ENCODE peak calls at places on chromosome 6, in six cellular contexts. O is activated CD4-positive, alpha-beta T cell treated with anti-CD3 and anti-CD28 coated beads, Interleukin-2, amount 50 U/mL, for 48 hours; J is choroid plexus epithelial cell; L is mucosa of gallbladder; T is pancreas; A is NCI-H774. F is an unnamed sample.

GRCh38 chr6:36129889-36130671 is at the start of gene MAPK13:
- DNase-seq in O (peak), J (peak), L (no peak), T (peak), A (peak), F (peak)

GRCh38 chr6:17820055-17820454 is 113.3 kb upstream of the NUP153 start:
- DNase-seq in O (no peak), J (peak), L (no peak), T (no peak), A (peak), F (peak)

GRCh38 chr6:145669627-145670034 is 65.7 kb downstream of the EPM2A start:
- DNase-seq in O (no peak), J (peak), L (no peak), T (no peak), A (no peak), F (no peak)

GRCh38 chr6:128979061-128979460 is 96.1 kb downstream of the LAMA2 start:
- DNase-seq in O (no peak), J (peak), L (no peak), T (no peak), A (no peak), F (no peak)

GRCh38 chr6:83047065-83047754 is 18.4 kb downstream of the UBE3D start:
- DNase-seq in O (no peak), J (no peak), L (no peak), T (peak), A (no peak), F (peak)

GRCh38 chr6:10733151-10733715 is 10.4 kb downstream of the TMEM14C start:
- DNase-seq in O (no peak), J (peak), L (no peak), T (no peak), A (no peak), F (no peak)

GRCh38 chr6:122405417-122405816 is 6.0 kb downstream of the HSF2 start:
- DNase-seq in O (no peak), J (no peak), L (no peak), T (no peak), A (no peak), F (no peak)

GRCh38 chr6:157381631-157382621 is 936 bp downstream of the ZDHHC14 start:
- DNase-seq in O (peak), J (peak), L (peak), T (peak), A (no peak), F (peak)

GRCh38 chr6:6875818-6876470 is 231.8 kb upstream of the RREB1 start:
- DNase-seq in O (no peak), J (peak), L (no peak), T (no peak), A (no peak), F (no peak)

GRCh38 chr6:156832166-156832743 is 55.1 kb downstream of the ARID1B start:
- DNase-seq in O (no peak), J (peak), L (no peak), T (no peak), A (peak), F (no peak)

GRCh38 chr6:139028658-139029469 is at the start of gene ABRACL:
- DNase-seq in O (peak), J (peak), L (peak), T (peak), A (peak), F (peak)

GRCh38 chr6:106279179-106279578 is 46.4 kb downstream of the ATG5 start:
- DNase-seq in O (no peak), J (peak), L (no peak), T (no peak), A (no peak), F (no peak)

GRCh38 chr6:149012040-149012545 is 265.3 kb downstream of the UST start:
- DNase-seq in O (no peak), J (peak), L (no peak), T (no peak), A (no peak), F (no peak)

GRCh38 chr6:75934643-75935472 is 137.6 kb downstream of the IMPG1 start:
- DNase-seq in O (peak), J (peak), L (peak), T (peak), A (peak), F (peak)

GRCh38 chr6:28695671-28696537 is 170.2 kb downstream of the GPX5 start:
- DNase-seq in O (no peak), J (no peak), L (no peak), T (no peak), A (no peak), F (no peak)

GRCh38 chr6:142002825-142003405 is 129.8 kb upstream of the GJE1 start:
- DNase-seq in O (no peak), J (no peak), L (no peak), T (no peak), A (no peak), F (no peak)

GRCh38 chr6:73798592-73798991 is 102.6 kb downstream of the CD109 start:
- DNase-seq in O (no peak), J (peak), L (no peak), T (no peak), A (no peak), F (peak)

GRCh38 chr6:35496851-35497570 is at the start of gene TEAD3:
- DNase-seq in O (peak), J (peak), L (peak), T (peak), A (no peak), F (peak)

GRCh38 chr6:153832543-153832942 is 206.5 kb upstream of the OPRM1 start:
- DNase-seq in O (no peak), J (no peak), L (no peak), T (no peak), A (no peak), F (no peak)

GRCh38 chr6:119575721-119576120 is 226.2 kb upstream of the MAN1A1 start:
- DNase-seq in O (no peak), J (peak), L (no peak), T (no peak), A (no peak), F (no peak)

GRCh38 chr6:4583026-4583425 is 193.2 kb upstream of the CDYL start:
- DNase-seq in O (no peak), J (no peak), L (no peak), T (no peak), A (no peak), F (no peak)

GRCh38 chr6:136831873-136832562 is 9.6 kb downstream of the PEX7 start:
- DNase-seq in O (no peak), J (no peak), L (no peak), T (no peak), A (no peak), F (no peak)

GRCh38 chr6:162478191-162478642 is 249.3 kb downstream of the PRKN start:
- DNase-seq in O (no peak), J (no peak), L (no peak), T (no peak), A (no peak), F (no peak)

GRCh38 chr6:92922216-92922806 is 497.0 kb downstream of the EPHA7 start:
- DNase-seq in O (no peak), J (no peak), L (no peak), T (no peak), A (no peak), F (no peak)

GRCh38 chr6:15675537-15676170 is 12.8 kb upstream of the DTNBP1 start:
- DNase-seq in O (no peak), J (no peak), L (no peak), T (no peak), A (no peak), F (no peak)

GRCh38 chr6:89321571-89321970 is 6.5 kb upstream of the GABRR2 start:
- DNase-seq in O (no peak), J (no peak), L (peak), T (no peak), A (no peak), F (no peak)

GRCh38 chr6:63805808-63806572 is 170.4 kb downstream of the PHF3 start:
- DNase-seq in O (no peak), J (peak), L (no peak), T (no peak), A (peak), F (no peak)

GRCh38 chr6:47353822-47354221 is 44.1 kb upstream of the TNFRSF21 start:
- DNase-seq in O (no peak), J (peak), L (no peak), T (no peak), A (no peak), F (no peak)

GRCh38 chr6:165821754-165822153 is 158.7 kb upstream of the PDE10A start:
- DNase-seq in O (no peak), J (peak), L (no peak), T (no peak), A (no peak), F (no peak)

GRCh38 chr6:52328721-52329120 is 33.2 kb upstream of the PAQR8 start:
- DNase-seq in O (no peak), J (no peak), L (no peak), T (no peak), A (peak), F (no peak)

GRCh38 chr6:121596441-121596840 is 161.0 kb downstream of the GJA1 start:
- DNase-seq in O (no peak), J (peak), L (no peak), T (no peak), A (no peak), F (no peak)

GRCh38 chr6:161503570-161503969 is 229.7 kb upstream of the AGPAT4 start:
- DNase-seq in O (no peak), J (no peak), L (no peak), T (no peak), A (no peak), F (no peak)

GRCh38 chr6:45626087-45626891 is 248.6 kb upstream of the SUPT3H start:
- DNase-seq in O (peak), J (peak), L (no peak), T (no peak), A (no peak), F (no peak)

F was measured in iPS-NIHi11.